ENCODE peak calls at places on chromosomes 11 and 22, in nine cellular contexts. One of them, this sample, is unnamed.

GRCh38 chr11:93845181-93846092 is 5.0 kb downstream of the VSTM5 start:
- DNase-seq in AG04449: no peak
- DNase-seq in IMR-90: no peak
- DNase-seq in left ventricle myocardium inferior: no peak
- DNase-seq in AG10803: no peak
- DNase-seq in tibial artery: no peak
- DNase-seq in cardiac muscle cell: no peak
- DNase-seq in A549: no peak
- DNase-seq in heart right ventricle: no peak
- DNase-seq in this sample: no peak

GRCh38 chr11:12110201-12110713 is at the start of gene MICAL2:
- DNase-seq in A549: peak
- DNase-seq in IMR-90: peak
- DNase-seq in tibial artery: peak
- DNase-seq in left ventricle myocardium inferior: peak
- DNase-seq in AG10803: peak
- DNase-seq in heart right ventricle: peak
- DNase-seq in AG04449: no peak
- DNase-seq in cardiac muscle cell: peak
- DNase-seq in this sample: no peak

GRCh38 chr11:73972187-73972586 is 10.5 kb downstream of the UCP2 start:
- DNase-seq in left ventricle myocardium inferior: no peak
- DNase-seq in cardiac muscle cell: no peak
- DNase-seq in AG10803: no peak
- DNase-seq in A549: no peak
- DNase-seq in tibial artery: no peak
- DNase-seq in AG04449: no peak
- DNase-seq in heart right ventricle: no peak
- DNase-seq in IMR-90: no peak
- DNase-seq in this sample: no peak

GRCh38 chr11:64447717-64448598 is 89.0 kb downstream of the RPS6KA4 start:
- DNase-seq in cardiac muscle cell: peak
- DNase-seq in A549: no peak
- DNase-seq in heart right ventricle: peak
- DNase-seq in AG10803: peak
- DNase-seq in IMR-90: peak
- DNase-seq in tibial artery: peak
- DNase-seq in left ventricle myocardium inferior: peak
- DNase-seq in AG04449: no peak
- DNase-seq in this sample: no peak

GRCh38 chr11:123231263-123231662 is 36.2 kb upstream of the CLMP start:
- DNase-seq in left ventricle myocardium inferior: no peak
- DNase-seq in AG10803: peak
- DNase-seq in tibial artery: no peak
- DNase-seq in A549: peak
- DNase-seq in heart right ventricle: no peak
- DNase-seq in IMR-90: peak
- DNase-seq in cardiac muscle cell: peak
- DNase-seq in AG04449: peak
- DNase-seq in this sample: peak

GRCh38 chr11:117830674-117831351 is 6.3 kb upstream of the FXYD2 start:
- DNase-seq in IMR-90: no peak
- DNase-seq in heart right ventricle: no peak
- DNase-seq in tibial artery: peak
- DNase-seq in A549: no peak
- DNase-seq in AG10803: no peak
- DNase-seq in cardiac muscle cell: no peak
- DNase-seq in left ventricle myocardium inferior: no peak
- DNase-seq in AG04449: no peak
- DNase-seq in this sample: no peak

GRCh38 chr11:66336234-66337102 is at the start of gene RIN1:
- DNase-seq in tibial artery: no peak
- DNase-seq in A549: peak
- DNase-seq in left ventricle myocardium inferior: no peak
- DNase-seq in AG10803: peak
- DNase-seq in IMR-90: peak
- DNase-seq in AG04449: peak
- DNase-seq in heart right ventricle: peak
- DNase-seq in cardiac muscle cell: peak
- DNase-seq in this sample: peak

GRCh38 chr11:13098067-13098466 is 89.0 kb downstream of the RASSF10 start:
- DNase-seq in AG04449: no peak
- DNase-seq in AG10803: no peak
- DNase-seq in A549: peak
- DNase-seq in heart right ventricle: no peak
- DNase-seq in IMR-90: no peak
- DNase-seq in left ventricle myocardium inferior: no peak
- DNase-seq in cardiac muscle cell: no peak
- DNase-seq in tibial artery: no peak
- DNase-seq in this sample: no peak

GRCh38 chr11:777288-778255 is at the start of gene GATD1:
- DNase-seq in cardiac muscle cell: peak
- DNase-seq in heart right ventricle: peak
- DNase-seq in tibial artery: peak
- DNase-seq in AG10803: peak
- DNase-seq in A549: peak
- DNase-seq in IMR-90: peak
- DNase-seq in left ventricle myocardium inferior: peak
- DNase-seq in AG04449: no peak
- DNase-seq in this sample: no peak

GRCh38 chr11:783581-784015 is 6.3 kb downstream of the CEND1 start:
- DNase-seq in AG10803: peak
- DNase-seq in A549: peak
- DNase-seq in cardiac muscle cell: peak
- DNase-seq in left ventricle myocardium inferior: peak
- DNase-seq in heart right ventricle: peak
- DNase-seq in tibial artery: peak
- DNase-seq in AG04449: peak
- DNase-seq in IMR-90: peak
- DNase-seq in this sample: no peak

GRCh38 chr22:48320671-48321515 is 1506.8 kb downstream of the BRD1 start:
- DNase-seq in tibial artery: peak
- DNase-seq in A549: no peak
- DNase-seq in AG04449: no peak
- DNase-seq in cardiac muscle cell: no peak
- DNase-seq in heart right ventricle: no peak
- DNase-seq in AG10803: no peak
- DNase-seq in IMR-90: no peak
- DNase-seq in left ventricle myocardium inferior: no peak
- DNase-seq in this sample: no peak

GRCh38 chr11:15933896-15934625 is 422.3 kb downstream of the SOX6 start:
- DNase-seq in AG04449: no peak
- DNase-seq in IMR-90: peak
- DNase-seq in left ventricle myocardium inferior: no peak
- DNase-seq in AG10803: no peak
- DNase-seq in A549: no peak
- DNase-seq in heart right ventricle: no peak
- DNase-seq in tibial artery: peak
- DNase-seq in cardiac muscle cell: peak
- DNase-seq in this sample: no peak

GRCh38 chr22:30435674-30436126 is 10.1 kb downstream of the MTFP1 start:
- DNase-seq in left ventricle myocardium inferior: no peak
- DNase-seq in heart right ventricle: no peak
- DNase-seq in tibial artery: no peak
- DNase-seq in cardiac muscle cell: no peak
- DNase-seq in A549: no peak
- DNase-seq in IMR-90: no peak
- DNase-seq in AG04449: no peak
- DNase-seq in AG10803: no peak
- DNase-seq in this sample: no peak

GRCh38 chr11:85949798-85950197 is 94.6 kb downstream of the CCDC83 start:
- DNase-seq in IMR-90: no peak
- DNase-seq in AG10803: no peak
- DNase-seq in tibial artery: no peak
- DNase-seq in A549: no peak
- DNase-seq in heart right ventricle: no peak
- DNase-seq in cardiac muscle cell: no peak
- DNase-seq in left ventricle myocardium inferior: no peak
- DNase-seq in AG04449: no peak
- DNase-seq in this sample: no peak

DNA sequence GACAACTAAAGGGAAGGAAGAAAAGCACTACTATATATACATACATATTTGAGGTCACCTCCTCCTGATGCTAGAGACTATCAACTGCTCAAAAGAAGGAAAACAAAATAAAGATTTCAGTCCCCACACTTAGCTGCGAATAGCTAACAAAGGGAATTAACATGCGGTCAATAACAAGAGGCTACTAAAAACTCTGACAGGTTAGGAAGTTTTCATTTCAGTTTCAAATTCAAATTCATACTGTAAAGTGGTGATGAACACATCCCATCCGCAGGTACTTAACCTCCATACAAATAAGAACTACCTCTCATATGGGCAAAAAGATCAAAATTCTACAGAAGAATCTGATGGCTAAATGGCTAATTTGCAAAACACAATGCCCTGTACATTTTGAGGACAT is 2.6 kb downstream of the NAP1L4 start:
- DNase-seq in tibial artery: no peak
- DNase-seq in AG10803: no peak
- DNase-seq in heart right ventricle: no peak
- DNase-seq in cardiac muscle cell: no peak
- DNase-seq in AG04449: no peak
- DNase-seq in left ventricle myocardium inferior: no peak
- DNase-seq in IMR-90: no peak
- DNase-seq in A549: no peak
- DNase-seq in this sample: no peak
- H3K4me3 ChIP-seq in tibial artery: no peak
- H3K4me3 ChIP-seq in AG10803: peak
- H3K4me3 ChIP-seq in heart right ventricle: peak
- H3K4me3 ChIP-seq in cardiac muscle cell: peak
- H3K4me3 ChIP-seq in AG04449: peak
- H3K4me3 ChIP-seq in left ventricle myocardium inferior: peak
- H3K4me3 ChIP-seq in IMR-90: no peak
- H3K4me3 ChIP-seq in A549: peak
- H3K4me3 ChIP-seq in this sample: peak

GRCh38 chr22:36871669-36872081 is 10.9 kb downstream of the NCF4 start:
- DNase-seq in AG10803: no peak
- DNase-seq in left ventricle myocardium inferior: no peak
- DNase-seq in IMR-90: no peak
- DNase-seq in A549: no peak
- DNase-seq in tibial artery: no peak
- DNase-seq in AG04449: no peak
- DNase-seq in heart right ventricle: no peak
- DNase-seq in cardiac muscle cell: no peak
- DNase-seq in this sample: no peak
- TF ChIP-seq CTCF in AG10803: no peak
- TF ChIP-seq CTCF in left ventricle myocardium inferior: no peak
- TF ChIP-seq CTCF in IMR-90: no peak
- TF ChIP-seq CTCF in A549: no peak
- TF ChIP-seq CTCF in tibial artery: no peak
- TF ChIP-seq CTCF in AG04449: no peak
- TF ChIP-seq CTCF in heart right ventricle: no peak
- TF ChIP-seq CTCF in cardiac muscle cell: peak
- TF ChIP-seq CTCF in this sample: no peak

GRCh38 chr11:35418282-35418846 is 994 bp downstream of the SLC1A2 start:
- DNase-seq in AG04449: no peak
- DNase-seq in A549: peak
- DNase-seq in cardiac muscle cell: no peak
- DNase-seq in IMR-90: no peak
- DNase-seq in AG10803: no peak
- DNase-seq in heart right ventricle: no peak
- DNase-seq in tibial artery: no peak
- DNase-seq in left ventricle myocardium inferior: no peak
- DNase-seq in this sample: no peak

GRCh38 chr11:35420371-35420770 is 1.0 kb upstream of the SLC1A2 start:
- DNase-seq in AG10803: no peak
- DNase-seq in tibial artery: no peak
- DNase-seq in heart right ventricle: peak
- DNase-seq in IMR-90: no peak
- DNase-seq in AG04449: no peak
- DNase-seq in left ventricle myocardium inferior: no peak
- DNase-seq in A549: no peak
- DNase-seq in cardiac muscle cell: no peak
- DNase-seq in this sample: no peak

GRCh38 chr11:35415488-35415887 is 3.9 kb downstream of the SLC1A2 start:
- DNase-seq in heart right ventricle: no peak
- DNase-seq in cardiac muscle cell: no peak
- DNase-seq in IMR-90: no peak
- DNase-seq in left ventricle myocardium inferior: no peak
- DNase-seq in tibial artery: no peak
- DNase-seq in A549: no peak
- DNase-seq in AG04449: no peak
- DNase-seq in AG10803: no peak
- DNase-seq in this sample: no peak

GRCh38 chr11:35418847-35419712 is at the start of gene SLC1A2:
- DNase-seq in left ventricle myocardium inferior: no peak
- DNase-seq in AG04449: no peak
- DNase-seq in A549: peak
- DNase-seq in IMR-90: peak
- DNase-seq in heart right ventricle: peak
- DNase-seq in tibial artery: no peak
- DNase-seq in AG10803: peak
- DNase-seq in cardiac muscle cell: peak
- DNase-seq in this sample: no peak

DNA sequence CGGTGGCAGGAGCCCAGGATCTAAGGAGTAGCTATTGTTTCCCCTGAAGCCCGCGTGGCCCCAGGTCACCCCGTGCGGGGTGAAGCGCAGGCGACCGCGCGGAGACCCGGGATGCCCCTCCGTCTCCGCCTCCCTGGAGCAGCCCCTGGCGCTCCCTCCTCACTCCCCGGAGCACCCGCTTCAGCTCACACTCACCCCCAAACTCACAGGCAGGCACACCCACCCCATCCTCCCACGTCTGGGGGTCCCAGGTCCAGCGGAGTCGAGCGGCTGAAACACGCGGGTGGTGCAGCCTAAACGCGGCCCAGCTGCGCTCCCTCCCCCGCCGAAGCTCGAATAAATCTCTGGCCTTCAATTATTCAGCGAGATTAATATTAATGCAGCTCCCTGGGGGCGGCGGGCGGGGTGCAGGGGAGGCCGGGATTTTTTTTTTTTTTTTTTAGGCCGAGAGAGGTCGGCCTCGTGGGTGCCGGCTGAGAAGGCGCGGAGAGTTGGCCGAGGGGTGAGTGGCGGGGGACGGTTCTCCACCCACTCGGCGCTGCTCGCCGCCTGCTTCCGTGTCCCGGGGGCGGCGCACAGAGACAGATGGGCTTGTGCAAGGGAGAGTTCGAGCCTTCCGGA is 465 bp upstream of the SLC1A2 start:
- DNase-seq in heart right ventricle: peak
- DNase-seq in IMR-90: no peak
- DNase-seq in A549: no peak
- DNase-seq in left ventricle myocardium inferior: peak
- DNase-seq in cardiac muscle cell: peak
- DNase-seq in AG04449: no peak
- DNase-seq in tibial artery: no peak
- DNase-seq in AG10803: no peak
- DNase-seq in this sample: no peak
- H3K4me3 ChIP-seq in heart right ventricle: peak
- H3K4me3 ChIP-seq in IMR-90: peak
- H3K4me3 ChIP-seq in A549: peak
- H3K4me3 ChIP-seq in left ventricle myocardium inferior: peak
- H3K4me3 ChIP-seq in cardiac muscle cell: peak
- H3K4me3 ChIP-seq in AG04449: peak
- H3K4me3 ChIP-seq in tibial artery: peak
- H3K4me3 ChIP-seq in AG10803: peak
- H3K4me3 ChIP-seq in this sample: no peak

GRCh38 chr22:17201285-17201945 is 17.8 kb downstream of the ADA2 start:
- DNase-seq in left ventricle myocardium inferior: no peak
- DNase-seq in tibial artery: no peak
- DNase-seq in IMR-90: peak
- DNase-seq in A549: peak
- DNase-seq in heart right ventricle: no peak
- DNase-seq in AG10803: peak
- DNase-seq in AG04449: no peak
- DNase-seq in cardiac muscle cell: peak
- DNase-seq in this sample: no peak

GRCh38 chr22:17205432-17205831 is 13.8 kb downstream of the ADA2 start:
- DNase-seq in AG10803: no peak
- DNase-seq in left ventricle myocardium inferior: no peak
- DNase-seq in cardiac muscle cell: peak
- DNase-seq in IMR-90: no peak
- DNase-seq in A549: no peak
- DNase-seq in AG04449: no peak
- DNase-seq in tibial artery: no peak
- DNase-seq in heart right ventricle: no peak
- DNase-seq in this sample: no peak
- TF ChIP-seq CTCF in AG10803: no peak
- TF ChIP-seq CTCF in left ventricle myocardium inferior: no peak
- TF ChIP-seq CTCF in cardiac muscle cell: no peak
- TF ChIP-seq CTCF in IMR-90: no peak
- TF ChIP-seq CTCF in A549: no peak
- TF ChIP-seq CTCF in AG04449: no peak
- TF ChIP-seq CTCF in tibial artery: no peak
- TF ChIP-seq CTCF in heart right ventricle: no peak
- TF ChIP-seq CTCF in this sample: peak

This sample was measured in epithelial cell of proximal tubule.